ENCODE peak calls at places on chromosomes 3 and 15, in eight cellular contexts. C is cardiac fibroblast; B is A549; E is psoas muscle; L is HFF-Myc; K is CD8-positive, alpha-beta T cell; N is tibial nerve; P is endothelial cell. Y is an unnamed sample.

GRCh38 chr3:125054436-125055164 is 1.2 kb downstream of the HEG1 start:
- DNase-seq in C (peak), B (peak), E (no peak), L (no peak), K (no peak), N (peak), P (no peak), Y (no peak)

GRCh38 chr15:33093234-33093633 is 101.3 kb downstream of the FMN1 start:
- DNase-seq in C (no peak), B (no peak), E (no peak), L (no peak), K (no peak), N (no peak), P (no peak), Y (no peak)

GRCh38 chr3:122409392-122409791 is 6.5 kb downstream of the WDR5B start:
- DNase-seq in C (no peak), B (no peak), E (no peak), L (no peak), K (no peak), N (no peak), P (no peak), Y (no peak)

GRCh38 chr3:58628823-58629562 is 37.6 kb downstream of the FAM3D start:
- DNase-seq in C (peak), B (no peak), E (no peak), L (peak), K (no peak), N (peak), P (no peak), Y (no peak)

GRCh38 chr15:32743411-32744145 is 25.8 kb downstream of the GREM1 start:
- DNase-seq in C (peak), B (no peak), E (no peak), L (no peak), K (no peak), N (no peak), P (no peak), Y (no peak)

GRCh38 chr15:96052154-96052553 is 278.3 kb upstream of the NR2F2 start:
- DNase-seq in C (no peak), B (no peak), E (no peak), L (no peak), K (no peak), N (no peak), P (no peak), Y (no peak)

GRCh38 chr3:16837602-16838001 is 47.2 kb upstream of the PLCL2 start:
- DNase-seq in C (no peak), B (no peak), E (peak), L (no peak), K (no peak), N (no peak), P (no peak), Y (no peak)

GRCh38 chr3:72161870-72162617 is 377.1 kb upstream of the PROK2 start:
- DNase-seq in C (peak), B (peak), E (no peak), L (no peak), K (no peak), N (no peak), P (no peak), Y (no peak)

GRCh38 chr3:181358060-181358459 is 353.7 kb upstream of the SOX2 start:
- DNase-seq in C (no peak), B (no peak), E (no peak), L (no peak), K (no peak), N (no peak), P (no peak), Y (no peak)

GRCh38 chr3:187207062-187207461 is 9.8 kb downstream of the RTP1 start:
- DNase-seq in C (no peak), B (no peak), E (no peak), L (no peak), K (no peak), N (no peak), P (no peak), Y (no peak)

GRCh38 chr15:62935300-62936081 is 107.1 kb upstream of the TPM1 start:
- DNase-seq in C (no peak), B (no peak), E (no peak), L (no peak), K (no peak), N (no peak), P (no peak), Y (no peak)

GRCh38 chr3:118628704-118629341 is 405.8 kb downstream of the IGSF11 start:
- DNase-seq in C (peak), B (peak), E (no peak), L (peak), K (no peak), N (peak), P (peak), Y (peak)

GRCh38 chr3:43689766-43690399 is 855 bp upstream of the ABHD5 start:
- DNase-seq in C (no peak), B (no peak), E (no peak), L (no peak), K (no peak), N (no peak), P (no peak), Y (peak)

GRCh38 chr3:129211772-129212171 is 28.1 kb upstream of the CNBP start:
- DNase-seq in C (peak), B (peak), E (peak), L (no peak), K (no peak), N (peak), P (no peak), Y (no peak)

GRCh38 chr15:98506172-98506571 is 142.2 kb upstream of the IGF1R start:
- DNase-seq in C (no peak), B (no peak), E (no peak), L (no peak), K (no peak), N (no peak), P (no peak), Y (no peak)

GRCh38 chr15:81215983-81216382 is 19.3 kb downstream of the IL16 start:
- DNase-seq in C (no peak), B (no peak), E (no peak), L (no peak), K (no peak), N (no peak), P (no peak), Y (no peak)

GRCh38 chr3:129867506-129868124 is 25.9 kb downstream of the TMCC1 start:
- DNase-seq in C (no peak), B (no peak), E (no peak), L (no peak), K (no peak), N (no peak), P (no peak), Y (no peak)

GRCh38 chr3:179613807-179614206 is 9.2 kb downstream of the NDUFB5 start:
- DNase-seq in C (peak), B (no peak), E (no peak), L (no peak), K (no peak), N (no peak), P (no peak), Y (no peak)

GRCh38 chr3:145942052-145942451 is 218.9 kb downstream of the PLOD2 start:
- DNase-seq in C (peak), B (no peak), E (no peak), L (no peak), K (no peak), N (no peak), P (no peak), Y (no peak)

GRCh38 chr3:50095352-50095998 is 6.8 kb downstream of the RBM5 start:
- DNase-seq in C (peak), B (no peak), E (no peak), L (no peak), K (no peak), N (no peak), P (no peak), Y (no peak)

GRCh38 chr15:25238126-25238525 is 200.7 kb downstream of the UBE3A start:
- DNase-seq in C (no peak), B (no peak), E (peak), L (no peak), K (no peak), N (no peak), P (no peak), Y (no peak)

GRCh38 chr15:73727330-73728018 is 25.7 kb downstream of the INSYN1 start:
- DNase-seq in C (peak), B (peak), E (no peak), L (no peak), K (no peak), N (no peak), P (no peak), Y (no peak)

GRCh38 chr3:193869221-193870201 is 266.4 kb upstream of the HES1 start:
- DNase-seq in C (peak), B (peak), E (peak), L (peak), K (no peak), N (no peak), P (peak), Y (no peak)

GRCh38 chr15:36449084-36449661 is 130.3 kb upstream of the CDIN1 start:
- DNase-seq in C (no peak), B (peak), E (no peak), L (no peak), K (no peak), N (no peak), P (no peak), Y (no peak)

DNA sequence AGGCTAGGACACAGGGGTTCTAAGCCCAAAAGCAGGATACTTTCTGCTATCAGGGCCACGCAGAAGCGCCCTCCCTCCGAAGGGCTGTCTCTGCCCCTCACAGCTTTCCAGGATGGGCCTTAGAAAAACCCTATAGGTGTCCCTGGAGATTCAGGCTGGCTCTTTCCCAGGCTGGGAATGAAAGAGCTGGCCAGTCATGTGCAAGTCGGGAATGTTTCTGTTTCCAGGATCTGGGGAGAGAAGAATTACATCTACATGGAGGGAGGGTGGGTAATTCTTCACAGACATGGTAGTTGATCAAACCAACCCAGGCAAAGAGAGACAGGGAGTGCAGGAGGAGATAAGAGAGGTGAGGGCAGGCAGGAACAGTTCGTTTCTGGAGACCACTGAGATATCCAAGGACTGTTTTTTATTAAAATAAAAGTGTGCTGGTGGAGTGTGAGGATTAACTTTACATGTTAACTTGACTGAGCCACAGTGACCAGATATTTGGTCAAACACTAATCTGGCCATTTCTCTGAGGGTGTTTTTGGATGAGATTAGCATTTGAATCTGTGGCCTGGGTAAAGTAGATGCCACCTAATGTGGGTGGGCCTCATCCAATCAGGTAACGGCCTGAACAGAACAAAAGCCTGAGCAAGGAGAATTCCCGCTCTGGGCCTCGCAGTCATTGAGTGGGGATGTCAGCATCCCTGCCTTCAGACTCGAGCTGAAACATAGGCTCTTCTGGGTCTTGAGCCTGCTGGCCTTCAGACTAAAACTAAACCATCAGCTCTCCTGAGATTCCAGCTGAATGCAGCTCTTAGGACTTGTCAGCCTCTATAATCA is 15.3 kb downstream of the NUP210 start:
- DNase-seq in C (no peak), B (no peak), E (no peak), L (no peak), K (no peak), N (no peak), P (no peak), Y (no peak)
- TF ChIP-seq CTCF in C (no peak), B (no peak), E (no peak), L (no peak), K (no peak), N (no peak), P (no peak), Y (no peak)

DNA sequence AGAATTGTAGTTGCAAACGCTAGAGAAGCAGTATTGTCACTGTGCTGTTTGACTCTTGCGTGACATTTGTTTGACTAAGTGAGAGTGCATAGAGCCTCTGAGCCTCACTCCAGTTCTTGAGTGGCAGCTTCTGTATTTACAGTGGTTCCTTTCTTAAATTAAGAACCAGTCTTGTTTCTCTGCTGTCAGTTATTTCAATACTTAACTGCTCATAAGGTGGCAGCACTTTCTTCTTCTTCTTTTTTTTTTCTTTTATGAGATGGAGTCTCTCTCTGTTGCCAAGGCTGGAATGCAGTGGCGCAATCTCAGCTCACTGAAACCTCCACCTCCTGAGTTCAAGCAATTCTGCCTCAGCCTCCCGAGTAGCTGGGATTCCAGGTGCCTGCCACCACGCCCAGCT is 372.1 kb downstream of the LPP start:
- DNase-seq in C (peak), B (peak), E (peak), L (no peak), K (no peak), N (no peak), P (no peak), Y (no peak)
- TF ChIP-seq CTCF in C (no peak), B (no peak), E (no peak), L (no peak), K (no peak), N (no peak), P (no peak), Y (no peak)

DNA sequence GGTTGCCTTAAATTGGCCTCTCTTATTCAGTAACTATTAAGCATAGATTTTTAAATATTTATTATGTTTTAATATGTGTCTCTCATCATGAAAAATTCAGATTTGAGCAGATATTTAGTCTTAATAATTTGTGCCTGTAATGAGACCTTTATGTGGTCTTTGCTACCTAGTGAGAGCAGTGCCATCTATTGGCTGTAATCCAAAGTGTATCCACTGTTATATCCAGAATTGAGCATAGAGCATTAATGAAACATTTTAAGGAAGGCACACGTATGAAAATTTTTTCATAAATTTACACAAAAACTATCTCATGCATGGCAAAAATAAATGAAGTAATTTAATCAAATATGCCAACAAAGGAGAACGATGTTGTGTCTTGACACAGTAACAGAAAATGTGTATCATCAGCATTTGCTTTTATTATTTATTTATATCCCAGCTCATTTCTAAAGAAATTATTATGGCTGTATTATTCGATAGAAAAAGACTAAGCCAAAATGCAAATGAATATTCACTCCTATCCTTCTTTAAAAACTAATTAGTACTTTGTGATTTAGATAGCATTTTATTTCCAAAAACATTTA is 203.5 kb downstream of the RSRC1 start:
- DNase-seq in C (peak), B (peak), E (no peak), L (no peak), K (no peak), N (no peak), P (no peak), Y (no peak)
- TF ChIP-seq CTCF in C (no peak), B (peak), E (no peak), L (peak), K (no peak), N (no peak), P (peak), Y (peak)

DNA sequence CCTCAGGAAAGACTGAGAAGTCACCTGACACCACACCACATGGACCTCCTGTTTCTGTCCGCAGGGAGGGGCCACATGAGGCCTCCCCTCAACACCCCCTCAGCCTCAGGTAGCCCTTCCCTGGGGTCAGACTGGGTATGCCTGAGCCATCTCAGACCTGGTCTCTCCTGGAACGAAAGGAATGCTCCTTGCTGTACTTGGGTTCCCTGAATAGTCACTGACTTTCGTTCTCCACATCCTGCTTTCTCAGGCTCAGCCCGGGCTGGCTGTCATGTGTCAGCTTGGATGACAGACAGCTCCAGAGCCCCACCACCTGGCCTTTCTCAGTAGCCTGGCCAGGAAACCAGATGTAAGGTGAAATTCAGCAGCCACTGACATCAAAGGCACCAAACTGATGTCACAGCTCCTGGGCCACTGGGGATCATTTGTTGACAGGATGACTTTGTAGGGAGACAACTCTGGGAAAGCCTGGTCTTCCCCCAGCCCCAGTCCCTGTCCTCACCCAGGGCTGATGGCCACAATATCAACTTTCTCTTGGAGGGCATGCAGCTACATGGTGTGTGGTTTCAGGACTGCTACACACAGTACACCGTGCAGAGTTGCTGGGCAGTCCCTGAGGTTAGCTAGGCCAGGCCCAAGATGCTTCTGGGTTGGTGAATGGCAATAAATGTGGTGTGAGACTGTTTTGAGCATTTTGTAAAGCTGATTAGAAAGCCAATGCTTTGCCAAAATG is 141.4 kb upstream of the MRPS22 start:
- DNase-seq in C (no peak), B (peak), E (no peak), L (no peak), K (no peak), N (no peak), P (peak), Y (no peak)
- TF ChIP-seq CTCF in C (no peak), B (no peak), E (no peak), L (no peak), K (no peak), N (no peak), P (no peak), Y (no peak)

DNA sequence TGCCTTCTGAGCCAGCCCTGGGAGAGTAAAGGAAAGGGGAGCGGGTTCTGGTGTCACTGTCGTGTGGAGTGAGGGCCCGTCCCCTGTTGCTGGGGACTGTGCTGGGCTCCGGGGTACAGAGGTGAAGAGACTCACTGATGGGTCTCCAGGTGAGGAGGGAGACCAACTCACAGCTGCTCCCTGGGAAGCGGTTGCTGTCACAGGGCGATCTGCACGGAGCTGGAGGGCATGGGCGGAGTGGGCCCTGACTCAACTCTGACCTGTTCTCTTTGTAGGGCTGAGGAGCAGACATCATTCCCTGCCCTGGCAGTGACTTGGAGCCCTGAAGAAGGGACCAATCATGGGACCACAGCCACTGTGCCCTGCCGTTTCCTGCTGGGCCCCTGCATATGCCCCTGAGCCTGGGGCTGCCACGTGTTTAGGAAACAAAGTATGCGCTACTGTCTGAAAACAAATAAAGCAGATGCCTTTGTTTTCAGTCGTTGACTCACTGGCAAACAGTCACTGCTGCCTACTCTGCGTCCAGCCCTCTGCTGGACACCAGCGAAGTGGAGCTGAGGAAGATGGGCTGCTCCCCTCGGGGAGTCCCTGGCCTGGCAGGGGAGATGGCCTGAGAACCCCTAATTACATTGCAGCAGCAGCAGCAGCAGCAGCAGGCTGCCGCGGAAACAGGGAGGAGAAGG is 22.9 kb upstream of the PLXNA1 start:
- DNase-seq in C (peak), B (peak), E (no peak), L (no peak), K (no peak), N (no peak), P (peak), Y (no peak)
- TF ChIP-seq CTCF in C (peak), B (no peak), E (no peak), L (peak), K (no peak), N (no peak), P (no peak), Y (peak)

GRCh38 chr3:28291577-28291976 is 50.2 kb downstream of the CMC1 start:
- DNase-seq in C (no peak), B (no peak), E (no peak), L (no peak), K (no peak), N (no peak), P (no peak), Y (no peak)

GRCh38 chr3:28292622-28293021 is 51.2 kb downstream of the CMC1 start:
- DNase-seq in C (no peak), B (no peak), E (no peak), L (no peak), K (no peak), N (no peak), P (no peak), Y (no peak)

GRCh38 chr3:28286595-28286994 is 45.2 kb downstream of the CMC1 start:
- DNase-seq in C (peak), B (peak), E (no peak), L (no peak), K (no peak), N (no peak), P (no peak), Y (no peak)

GRCh38 chr3:28290863-28291300 is 49.5 kb downstream of the CMC1 start:
- DNase-seq in C (no peak), B (no peak), E (no peak), L (no peak), K (no peak), N (no peak), P (no peak), Y (no peak)

GRCh38 chr3:28287046-28287445 is 45.6 kb downstream of the CMC1 start:
- DNase-seq in C (no peak), B (no peak), E (no peak), L (no peak), K (no peak), N (no peak), P (no peak), Y (no peak)
- TF ChIP-seq CTCF in C (no peak), B (no peak), E (no peak), L (no peak), K (no peak), N (no peak), P (no peak), Y (no peak)

GRCh38 chr15:71784719-71785118 is 25.6 kb upstream of the NR2E3 start:
- DNase-seq in C (no peak), B (no peak), E (no peak), L (no peak), K (no peak), N (no peak), P (peak), Y (peak)
- TF ChIP-seq CTCF in C (peak), B (peak), E (no peak), L (peak), K (peak), N (no peak), P (peak), Y (peak)

Y was measured in type B pancreatic cell.